ENCODE peak calls at places on chromosomes 11 and 22, in five cellular contexts. G is B cell, C is heart left ventricle, T is ACHN, Q is GM10248. Z is an unnamed sample.

GRCh38 chr11:63804259-63804658 is 9.0 kb upstream of the SPINDOC start:
- DNase-seq in G (no peak), T (no peak), Q (no peak), C (no peak), Z (no peak)

GRCh38 chr11:108535384-108535955 is 37.3 kb upstream of the POGLUT3 start:
- DNase-seq in Q (no peak), C (no peak), T (no peak), G (no peak), Z (no peak)

GRCh38 chr11:125470355-125470754 is 25.7 kb downstream of the FEZ1 start:
- DNase-seq in G (no peak), C (no peak), T (no peak), Q (no peak), Z (no peak)

GRCh38 chr22:42080287-42080686 is 787 bp downstream of the SMDT1 start:
- DNase-seq in C (no peak), T (peak), G (no peak), Q (peak), Z (no peak)

GRCh38 chr11:79276900-79277299 is 163.9 kb downstream of the TENM4 start:
- DNase-seq in Q (no peak), C (no peak), G (no peak), T (no peak), Z (no peak)

GRCh38 chr11:9002920-9003572 is 755 bp downstream of the NRIP3 start:
- DNase-seq in Q (no peak), T (no peak), G (peak), C (no peak), Z (no peak)

GRCh38 chr22:47294222-47294532 is 531.7 kb downstream of the TBC1D22A start:
- DNase-seq in C (peak), Q (no peak), G (no peak), T (no peak), Z (no peak)

GRCh38 chr22:18136563-18137320 is 13.2 kb upstream of the USP18 start:
- DNase-seq in G (no peak), C (no peak), Q (no peak), T (no peak), Z (no peak)

GRCh38 chr22:42214625-42215415 is 55.6 kb downstream of the TCF20 start:
- DNase-seq in Q (no peak), C (peak), G (no peak), T (no peak), Z (no peak)

GRCh38 chr11:15006139-15006759 is 34.1 kb upstream of the CALCA start:
- DNase-seq in Q (peak), T (peak), G (peak), C (no peak), Z (peak)

GRCh38 chr11:67581469-67581868 is 2.1 kb upstream of the GSTP1 start:
- DNase-seq in G (no peak), Q (no peak), C (no peak), T (peak), Z (no peak)

GRCh38 chr11:57406337-57406904 is 16.0 kb upstream of the PRG2 start:
- DNase-seq in C (peak), Q (peak), G (no peak), T (peak), Z (peak)

GRCh38 chr22:17350292-17350691 is 19.0 kb upstream of the CECR2 start:
- DNase-seq in C (no peak), T (no peak), G (no peak), Q (no peak), Z (no peak)

GRCh38 chr22:19879248-19879575 is 24.5 kb upstream of the GNB1L start:
- DNase-seq in C (peak), Q (no peak), G (no peak), T (no peak), Z (no peak)

GRCh38 chr11:121575250-121575962 is 122.6 kb upstream of the SORL1-AS1 start:
- DNase-seq in C (peak), G (peak), Q (peak), T (peak), Z (peak)

GRCh38 chr11:128201006-128201405 is 386.4 kb downstream of the ETS1 start:
- DNase-seq in C (no peak), Q (no peak), G (no peak), T (no peak), Z (no peak)

GRCh38 chr22:32745251-32745995 is 56.1 kb upstream of the TIMP3 start:
- DNase-seq in Q (no peak), T (no peak), G (no peak), C (peak), Z (no peak)

GRCh38 chr22:32318361-32318760 is 39.3 kb upstream of the RFPL3 start:
- DNase-seq in G (no peak), Q (no peak), T (no peak), C (no peak), Z (no peak)

GRCh38 chr11:30125461-30125860 is 105.4 kb upstream of the FSHB start:
- DNase-seq in G (no peak), T (no peak), C (no peak), Q (no peak), Z (no peak)

GRCh38 chr11:94537051-94537600 is 6.6 kb upstream of the FUT4 start:
- DNase-seq in Q (no peak), G (no peak), T (no peak), C (no peak), Z (no peak)

GRCh38 chr22:50581031-50581949 is 1.4 kb downstream of the CHKB start:
- DNase-seq in Q (no peak), G (no peak), C (no peak), T (no peak), Z (no peak)